ENCODE peak calls at places on chromosomes 3 and 15, in seven cellular contexts. One of them, this sample, is unnamed.

GRCh38 chr3:108970561-108970960 is 16.9 kb upstream of the GUCA1C start:
- DNase-seq in HFFc6: no peak
- DNase-seq in B cell: no peak
- DNase-seq in WTC11: no peak
- DNase-seq in GM23338: no peak
- DNase-seq in adrenal gland: no peak
- DNase-seq in psoas muscle: no peak
- DNase-seq in this sample: no peak

GRCh38 chr15:93072440-93073394 is 16.3 kb downstream of the RGMA start:
- DNase-seq in adrenal gland: peak
- DNase-seq in HFFc6: peak
- DNase-seq in WTC11: peak
- DNase-seq in B cell: no peak
- DNase-seq in GM23338: peak
- DNase-seq in psoas muscle: peak
- DNase-seq in this sample: peak

GRCh38 chr3:151101270-151101954 is 15.9 kb downstream of the MED12L start:
- DNase-seq in B cell: no peak
- DNase-seq in psoas muscle: no peak
- DNase-seq in WTC11: no peak
- DNase-seq in GM23338: no peak
- DNase-seq in HFFc6: no peak
- DNase-seq in adrenal gland: no peak
- DNase-seq in this sample: no peak

GRCh38 chr15:96338772-96339661 is 8.5 kb downstream of the NR2F2 start:
- DNase-seq in GM23338: peak
- DNase-seq in WTC11: no peak
- DNase-seq in B cell: no peak
- DNase-seq in adrenal gland: no peak
- DNase-seq in HFFc6: no peak
- DNase-seq in psoas muscle: no peak
- DNase-seq in this sample: no peak

GRCh38 chr3:143883151-143883550 is 34.9 kb upstream of the SLC9A9 start:
- DNase-seq in WTC11: no peak
- DNase-seq in HFFc6: no peak
- DNase-seq in GM23338: no peak
- DNase-seq in adrenal gland: no peak
- DNase-seq in psoas muscle: no peak
- DNase-seq in B cell: no peak
- DNase-seq in this sample: no peak

GRCh38 chr3:187783098-187783497 is 37.8 kb upstream of the BCL6 start:
- DNase-seq in GM23338: no peak
- DNase-seq in psoas muscle: no peak
- DNase-seq in HFFc6: peak
- DNase-seq in adrenal gland: no peak
- DNase-seq in WTC11: no peak
- DNase-seq in B cell: no peak
- DNase-seq in this sample: no peak

GRCh38 chr3:187319699-187320302 is 28.3 kb upstream of the MASP1 start:
- DNase-seq in psoas muscle: peak
- DNase-seq in GM23338: peak
- DNase-seq in HFFc6: peak
- DNase-seq in B cell: peak
- DNase-seq in adrenal gland: peak
- DNase-seq in WTC11: peak
- DNase-seq in this sample: peak

GRCh38 chr3:142853270-142854163 is 35.4 kb downstream of the PCOLCE2 start:
- DNase-seq in HFFc6: peak
- DNase-seq in GM23338: no peak
- DNase-seq in psoas muscle: peak
- DNase-seq in B cell: no peak
- DNase-seq in WTC11: no peak
- DNase-seq in adrenal gland: peak
- DNase-seq in this sample: no peak

GRCh38 chr15:61524091-61524490 is 295.0 kb upstream of the RORA start:
- DNase-seq in GM23338: no peak
- DNase-seq in B cell: no peak
- DNase-seq in WTC11: no peak
- DNase-seq in HFFc6: no peak
- DNase-seq in psoas muscle: no peak
- DNase-seq in adrenal gland: no peak
- DNase-seq in this sample: no peak

GRCh38 chr3:183774631-183775030 is 50.7 kb downstream of the MAP6D1 start:
- DNase-seq in psoas muscle: no peak
- DNase-seq in HFFc6: peak
- DNase-seq in adrenal gland: peak
- DNase-seq in GM23338: no peak
- DNase-seq in WTC11: no peak
- DNase-seq in B cell: no peak
- DNase-seq in this sample: no peak

GRCh38 chr15:98009169-98009568 is 48.7 kb downstream of the ARRDC4 start:
- DNase-seq in HFFc6: no peak
- DNase-seq in adrenal gland: no peak
- DNase-seq in B cell: no peak
- DNase-seq in psoas muscle: no peak
- DNase-seq in WTC11: no peak
- DNase-seq in GM23338: no peak
- DNase-seq in this sample: no peak

GRCh38 chr3:53166206-53166605 is 5.2 kb downstream of the PRKCD start:
- DNase-seq in B cell: no peak
- DNase-seq in GM23338: no peak
- DNase-seq in adrenal gland: no peak
- DNase-seq in psoas muscle: no peak
- DNase-seq in WTC11: no peak
- DNase-seq in HFFc6: no peak
- DNase-seq in this sample: no peak

GRCh38 chr3:142263126-142263525 is 37.7 kb upstream of the GK5 start:
- DNase-seq in GM23338: no peak
- DNase-seq in WTC11: no peak
- DNase-seq in HFFc6: no peak
- DNase-seq in psoas muscle: no peak
- DNase-seq in B cell: no peak
- DNase-seq in adrenal gland: no peak
- DNase-seq in this sample: no peak

GRCh38 chr3:50256978-50257890 is 11.7 kb upstream of the SEMA3B start:
- DNase-seq in WTC11: peak
- DNase-seq in adrenal gland: no peak
- DNase-seq in B cell: peak
- DNase-seq in GM23338: peak
- DNase-seq in psoas muscle: no peak
- DNase-seq in HFFc6: no peak
- DNase-seq in this sample: no peak

GRCh38 chr3:140545756-140546155 is 132.1 kb upstream of the TRIM42 start:
- DNase-seq in B cell: no peak
- DNase-seq in HFFc6: no peak
- DNase-seq in adrenal gland: no peak
- DNase-seq in GM23338: no peak
- DNase-seq in psoas muscle: no peak
- DNase-seq in WTC11: no peak
- DNase-seq in this sample: no peak

GRCh38 chr3:196274585-196274984 is 12.9 kb downstream of the PCYT1A start:
- DNase-seq in adrenal gland: peak
- DNase-seq in B cell: peak
- DNase-seq in HFFc6: no peak
- DNase-seq in GM23338: no peak
- DNase-seq in psoas muscle: no peak
- DNase-seq in WTC11: no peak
- DNase-seq in this sample: no peak

GRCh38 chr3:19934098-19934566 is at the start of gene EFHB:
- DNase-seq in HFFc6: no peak
- DNase-seq in adrenal gland: no peak
- DNase-seq in GM23338: peak
- DNase-seq in B cell: no peak
- DNase-seq in WTC11: peak
- DNase-seq in psoas muscle: no peak
- DNase-seq in this sample: peak

GRCh38 chr15:98501192-98501591 is 147.1 kb upstream of the IGF1R start:
- DNase-seq in adrenal gland: no peak
- DNase-seq in psoas muscle: no peak
- DNase-seq in B cell: no peak
- DNase-seq in WTC11: no peak
- DNase-seq in GM23338: no peak
- DNase-seq in HFFc6: no peak
- DNase-seq in this sample: no peak

GRCh38 chr3:43173949-43174348 is 68.1 kb upstream of the POMGNT2 start:
- DNase-seq in psoas muscle: no peak
- DNase-seq in B cell: no peak
- DNase-seq in adrenal gland: no peak
- DNase-seq in HFFc6: no peak
- DNase-seq in WTC11: no peak
- DNase-seq in GM23338: no peak
- DNase-seq in this sample: no peak

GRCh38 chr15:50685976-50686467 is 575 bp downstream of the TRPM7 start:
- DNase-seq in psoas muscle: peak
- DNase-seq in adrenal gland: peak
- DNase-seq in B cell: peak
- DNase-seq in GM23338: peak
- DNase-seq in HFFc6: peak
- DNase-seq in WTC11: peak
- DNase-seq in this sample: peak

GRCh38 chr3:51276046-51276445 is 109.0 kb upstream of the MANF start:
- DNase-seq in HFFc6: no peak
- DNase-seq in WTC11: no peak
- DNase-seq in psoas muscle: no peak
- DNase-seq in B cell: no peak
- DNase-seq in adrenal gland: no peak
- DNase-seq in GM23338: no peak
- DNase-seq in this sample: no peak

GRCh38 chr3:185912929-185913901 is 24.6 kb downstream of the TRA2B start:
- DNase-seq in HFFc6: no peak
- DNase-seq in WTC11: no peak
- DNase-seq in GM23338: no peak
- DNase-seq in B cell: peak
- DNase-seq in psoas muscle: no peak
- DNase-seq in adrenal gland: no peak
- DNase-seq in this sample: no peak
- TF ChIP-seq CTCF in HFFc6: no peak
- TF ChIP-seq CTCF in WTC11: no peak
- TF ChIP-seq CTCF in GM23338: no peak
- TF ChIP-seq CTCF in B cell: no peak
- TF ChIP-seq CTCF in psoas muscle: no peak
- TF ChIP-seq CTCF in adrenal gland: no peak
- TF ChIP-seq CTCF in this sample: no peak

DNA sequence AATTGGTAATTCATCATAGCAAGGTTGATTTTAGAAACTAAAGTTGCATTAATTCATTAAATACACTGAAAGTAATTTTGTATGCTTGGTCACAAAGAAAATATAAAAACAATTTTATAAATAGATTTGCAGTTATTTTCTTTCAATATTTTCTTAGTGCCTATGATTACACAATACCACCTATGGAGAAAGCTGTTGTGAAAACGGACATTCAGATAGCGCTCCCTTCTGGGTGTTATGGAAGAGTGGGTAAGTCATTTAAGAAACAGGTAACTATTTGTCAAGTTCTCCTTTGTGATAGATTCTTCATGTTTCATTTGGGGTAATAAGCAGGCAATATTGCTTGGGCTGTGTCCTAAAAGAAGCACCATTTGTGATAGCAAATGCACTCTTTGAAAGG is 3.0 kb downstream of the DUT start:
- DNase-seq in HFFc6: no peak
- DNase-seq in GM23338: peak
- DNase-seq in adrenal gland: no peak
- DNase-seq in B cell: no peak
- DNase-seq in psoas muscle: no peak
- DNase-seq in WTC11: no peak
- DNase-seq in this sample: no peak
- TF ChIP-seq CTCF in HFFc6: no peak
- TF ChIP-seq CTCF in GM23338: peak
- TF ChIP-seq CTCF in adrenal gland: no peak
- TF ChIP-seq CTCF in B cell: no peak
- TF ChIP-seq CTCF in psoas muscle: no peak
- TF ChIP-seq CTCF in WTC11: no peak
- TF ChIP-seq CTCF in this sample: no peak

GRCh38 chr15:89293012-89293411 is 41.6 kb downstream of the POLG start:
- DNase-seq in psoas muscle: no peak
- DNase-seq in B cell: no peak
- DNase-seq in HFFc6: no peak
- DNase-seq in adrenal gland: no peak
- DNase-seq in WTC11: no peak
- DNase-seq in GM23338: peak
- DNase-seq in this sample: no peak
- TF ChIP-seq CTCF in psoas muscle: no peak
- TF ChIP-seq CTCF in B cell: no peak
- TF ChIP-seq CTCF in HFFc6: peak
- TF ChIP-seq CTCF in adrenal gland: no peak
- TF ChIP-seq CTCF in WTC11: no peak
- TF ChIP-seq CTCF in GM23338: peak
- TF ChIP-seq CTCF in this sample: no peak

GRCh38 chr15:85451099-85451700 is 70.8 kb downstream of the AKAP13 start:
- DNase-seq in HFFc6: no peak
- DNase-seq in psoas muscle: no peak
- DNase-seq in adrenal gland: no peak
- DNase-seq in B cell: no peak
- DNase-seq in WTC11: no peak
- DNase-seq in GM23338: no peak
- DNase-seq in this sample: no peak

GRCh38 chr15:85455851-85456250 is 75.4 kb downstream of the AKAP13 start:
- DNase-seq in GM23338: no peak
- DNase-seq in HFFc6: no peak
- DNase-seq in psoas muscle: no peak
- DNase-seq in WTC11: no peak
- DNase-seq in adrenal gland: no peak
- DNase-seq in B cell: no peak
- DNase-seq in this sample: no peak

GRCh38 chr15:85454403-85454802 is 74.0 kb downstream of the AKAP13 start:
- DNase-seq in GM23338: no peak
- DNase-seq in HFFc6: no peak
- DNase-seq in B cell: no peak
- DNase-seq in adrenal gland: no peak
- DNase-seq in WTC11: no peak
- DNase-seq in psoas muscle: no peak
- DNase-seq in this sample: no peak

GRCh38 chr15:85452436-85452835 is 72.0 kb downstream of the AKAP13 start:
- DNase-seq in HFFc6: no peak
- DNase-seq in WTC11: no peak
- DNase-seq in adrenal gland: no peak
- DNase-seq in GM23338: no peak
- DNase-seq in psoas muscle: no peak
- DNase-seq in B cell: no peak
- DNase-seq in this sample: no peak

DNA sequence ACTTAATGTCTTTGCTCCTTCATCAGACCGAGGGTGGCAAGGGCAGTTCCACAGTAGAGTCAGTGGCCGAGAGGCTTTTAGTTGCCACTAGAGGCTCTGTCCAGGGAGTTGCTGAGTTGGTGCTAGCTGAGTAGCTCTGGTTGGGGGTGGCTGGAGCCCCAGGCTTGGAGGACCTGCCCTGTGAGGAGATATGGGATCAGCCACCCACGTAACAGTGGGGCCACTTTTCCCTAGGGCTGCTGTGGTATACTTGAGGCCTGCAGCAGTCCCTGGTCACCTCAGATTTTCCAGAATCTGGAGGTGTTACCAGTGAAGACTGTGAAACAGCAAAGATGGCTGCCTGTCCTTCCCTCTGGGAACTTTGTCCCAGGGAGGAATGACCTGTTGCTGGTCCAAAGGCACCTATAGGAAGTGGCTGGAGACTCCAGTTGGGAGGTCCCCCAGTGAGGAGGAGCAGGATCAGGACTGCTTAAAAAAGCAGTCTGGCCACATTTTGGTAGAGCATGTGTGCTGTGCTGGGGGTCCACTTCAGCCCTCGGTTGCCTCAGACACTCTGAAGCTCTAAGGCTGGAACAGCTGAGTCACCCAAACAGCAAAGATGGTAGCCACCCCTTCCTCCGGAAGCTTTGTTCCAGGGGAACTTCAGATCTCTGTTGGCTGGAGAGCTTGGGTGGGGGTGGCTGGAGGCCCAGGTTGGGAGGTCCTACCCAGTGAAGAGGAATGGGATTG is 72.9 kb downstream of the AKAP13 start:
- DNase-seq in psoas muscle: no peak
- DNase-seq in HFFc6: no peak
- DNase-seq in WTC11: no peak
- DNase-seq in B cell: no peak
- DNase-seq in adrenal gland: no peak
- DNase-seq in GM23338: no peak
- DNase-seq in this sample: no peak
- TF ChIP-seq CTCF in psoas muscle: no peak
- TF ChIP-seq CTCF in HFFc6: no peak
- TF ChIP-seq CTCF in WTC11: no peak
- TF ChIP-seq CTCF in B cell: no peak
- TF ChIP-seq CTCF in adrenal gland: no peak
- TF ChIP-seq CTCF in GM23338: no peak
- TF ChIP-seq CTCF in this sample: no peak